ENCODE peak calls at places on chromosomes 13 and 19, in four cellular contexts. V, Z, S and W are unnamed samples. For H3K4me1 and H3K27me3, the result is how much of the 10 kb centered on the place peaks cover.

GRCh38 chr13:31264146-31264545 is 64.4 kb downstream of the B3GLCT start:
- DNase-seq in V (no peak), Z (no peak), S (no peak), W (no peak)

GRCh38 chr19:48815870-48816501 is 5.2 kb upstream of the BCAT2 start:
- DNase-seq in V (peak), Z (peak), S (no peak), W (peak)

GRCh38 chr19:10289167-10289835 is 451 bp upstream of the ICAM5 start:
- DNase-seq in V (no peak), Z (no peak), S (peak), W (no peak)

GRCh38 chr13:106156468-106156867 is 379.0 kb downstream of the EFNB2 start:
- DNase-seq in V (no peak), Z (no peak), S (no peak), W (no peak)

GRCh38 chr19:19439083-19439482 is 33.6 kb downstream of the GATAD2A start:
- DNase-seq in V (no peak), Z (no peak), S (no peak), W (no peak)

GRCh38 chr13:48189122-48189521 is 43.9 kb upstream of the ITM2B start:
- DNase-seq in V (no peak), Z (no peak), S (no peak), W (no peak)

GRCh38 chr13:31385534-31385933 is 185.8 kb downstream of the B3GLCT start:
- DNase-seq in V (no peak), Z (no peak), S (no peak), W (no peak)

GRCh38 chr13:29713841-29714240 is 118.4 kb upstream of the SLC7A1 start:
- DNase-seq in V (no peak), Z (no peak), S (peak), W (no peak)

GRCh38 chr19:47421844-47422395 is 2.6 kb upstream of the MEIS3 start:
- DNase-seq in V (no peak), Z (no peak), S (no peak), W (no peak)

GRCh38 chr19:33520048-33520643 is 1.4 kb downstream of the PEPD start:
- DNase-seq in V (no peak), Z (no peak), S (peak), W (no peak)

GRCh38 chr13:79680485-79680884 is 199.5 kb downstream of the NDFIP2 start:
- DNase-seq in V (no peak), Z (no peak), S (no peak), W (no peak)

GRCh38 chr13:73954808-73955207 is 179.4 kb downstream of the KLF12 start:
- DNase-seq in V (no peak), Z (no peak), S (no peak), W (no peak)

GRCh38 chr19:35790981-35791813 is 15.8 kb downstream of the ARHGAP33 start:
- DNase-seq in V (peak), Z (no peak), S (no peak), W (no peak)

GRCh38 chr13:90375851-90376250 is 971.6 kb upstream of the MIR17HG start:
- DNase-seq in V (no peak), Z (no peak), S (no peak), W (no peak)

GRCh38 chr13:33140161-33140560 is 123.9 kb downstream of the KL start:
- DNase-seq in V (no peak), Z (no peak), S (no peak), W (no peak)

GRCh38 chr19:19354007-19354406 is 33.4 kb downstream of the MAU2 start:
- DNase-seq in V (no peak), Z (no peak), S (no peak), W (no peak)

GRCh38 chr19:38729653-38730469 is 14.4 kb downstream of the CAPN12 start:
- DNase-seq in V (peak), Z (peak), S (peak), W (peak)

GRCh38 chr13:71759506-71760225 is 107.3 kb downstream of the DACH1 start:
- DNase-seq in V (no peak), Z (no peak), S (no peak), W (no peak)

GRCh38 chr13:53264751-53265150 is 236.1 kb downstream of the OLFM4 start:
- DNase-seq in V (no peak), Z (no peak), S (no peak), W (no peak)

GRCh38 chr13:80083516-80084085 is 257.3 kb downstream of the SPRY2 start:
- DNase-seq in V (no peak), Z (no peak), S (no peak), W (no peak)

GRCh38 chr13:50531917-50532899 is 311.3 kb downstream of the DLEU7 start:
- DNase-seq in V (no peak), Z (no peak), S (no peak), W (no peak)

GRCh38 chr13:94480672-94481145 is 1.2 kb upstream of the DCT start:
- DNase-seq in V (no peak), Z (peak), S (no peak), W (no peak)

GRCh38 chr19:16825312-16826168 is 3.7 kb upstream of the SIN3B start:
- DNase-seq in V (peak), Z (peak), S (peak), W (peak)

GRCh38 chr13:60211548-60211947 is 47.8 kb upstream of the DIAPH3 start:
- DNase-seq in V (no peak), Z (no peak), S (no peak), W (no peak)

GRCh38 chr19:11425719-11426457 is 6.8 kb upstream of the RGL3 start:
- DNase-seq in V (no peak), Z (no peak), S (no peak), W (no peak)

GRCh38 chr19:42942187-42942789 is 5.3 kb upstream of the PSG7 start:
- DNase-seq in V (peak), Z (no peak), S (no peak), W (no peak)

GRCh38 chr13:68428292-68428691 is 1198.2 kb upstream of the PCDH9 start:
- DNase-seq in V (no peak), Z (no peak), S (no peak), W (no peak)

GRCh38 chr19:23823952-23824389 is 65.3 kb upstream of the ZNF681 start:
- DNase-seq in V (no peak), Z (no peak), S (no peak), W (no peak)

GRCh38 chr19:43934055-43934984 is 762 bp downstream of the ZNF45 start:
- DNase-seq in V (no peak), Z (no peak), S (no peak), W (no peak)

GRCh38 chr19:55777528-55777927 is 8.6 kb downstream of the RFPL4AL1 start:
- DNase-seq in V (peak), Z (no peak), S (no peak), W (no peak)

GRCh38 chr13:47555235-47555634 is 445.8 kb downstream of the SUCLA2 start:
- DNase-seq in V (no peak), Z (no peak), S (no peak), W (no peak)

GRCh38 chr13:97367016-97367415 is 67.0 kb upstream of the RAP2A start:
- DNase-seq in V (no peak), Z (no peak), S (no peak), W (no peak)

GRCh38 chr19:38862321-38863059 is 12.7 kb upstream of the HNRNPL start:
- DNase-seq in V (peak), Z (peak), S (peak), W (peak)

GRCh38 chr19:8610041-8610927 is at the start of gene ADAMTS10:
- DNase-seq in V (peak), Z (peak), S (peak), W (peak)

GRCh38 chr13:99310382-99311031 is 3.3 kb upstream of the GPR183 start:
- DNase-seq in V (no peak), Z (no peak), S (no peak), W (no peak)

GRCh38 chr19:17560205-17560595 is 4.8 kb downstream of the COLGALT1 start:
- DNase-seq in V (peak), Z (peak), S (no peak), W (peak)

GRCh38 chr19:10408511-10409291 is 5.4 kb upstream of the CDC37 start:
- DNase-seq in V (no peak), Z (no peak), S (peak), W (no peak)

GRCh38 chr19:49338691-49339363 is 3.6 kb downstream of the CD37 start:
- DNase-seq in V (peak), Z (peak), S (peak), W (peak)

GRCh38 chr19:51338563-51339312 is 3.2 kb downstream of the VSIG10L start:
- DNase-seq in V (peak), Z (peak), S (peak), W (peak)

GRCh38 chr19:3790941-3791340 is 4.8 kb upstream of the MATK start:
- DNase-seq in V (no peak), Z (no peak), S (no peak), W (no peak)
- H3K4me1 ChIP-seq in V (under half), Z (under half), S (under half), W (under half)

GRCh38 chr19:15683411-15683810 is 10.5 kb downstream of the CYP4F12 start:
- DNase-seq in V (no peak), Z (no peak), S (no peak), W (no peak)

GRCh38 chr19:15680478-15680877 is 7.6 kb downstream of the CYP4F12 start:
- DNase-seq in V (no peak), Z (no peak), S (no peak), W (no peak)

GRCh38 chr19:15679089-15679488 is 6.2 kb downstream of the CYP4F12 start:
- DNase-seq in V (no peak), Z (no peak), S (no peak), W (no peak)

GRCh38 chr19:15684828-15685227 is 11.9 kb downstream of the CYP4F12 start:
- DNase-seq in V (no peak), Z (no peak), S (no peak), W (no peak)

DNA sequence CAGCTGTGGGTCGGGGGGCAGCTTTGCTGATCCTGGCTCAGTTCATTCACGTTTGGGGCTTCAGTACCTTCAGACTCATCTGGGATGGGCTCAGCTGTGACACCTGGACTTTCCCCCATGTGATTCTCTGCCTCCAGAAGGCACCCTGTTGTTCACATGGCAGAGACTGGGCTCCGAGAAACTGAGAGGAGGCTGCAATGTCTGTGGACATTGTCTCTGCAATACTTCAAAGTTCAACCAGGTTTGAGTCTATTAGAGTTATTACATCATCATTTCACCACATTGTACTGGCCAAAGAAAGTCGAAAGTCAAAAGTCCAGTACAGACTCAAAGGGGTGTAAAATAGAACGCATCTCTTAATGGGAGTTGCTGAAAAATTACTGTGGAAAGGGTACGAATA is 8.0 kb downstream of the CYP4F12 start:
- DNase-seq in V (no peak), Z (no peak), S (peak), W (no peak)
- H3K27me3 ChIP-seq in V (under half), Z (under half), S (under half), W (under half)

GRCh38 chr19:3047307-3048189 is 14.7 kb downstream of the TLE5 start:
- DNase-seq in V (peak), Z (peak), S (peak), W (peak)
- TF ChIP-seq POLR2A in V (peak), Z (peak), S (no peak), W (peak)

GRCh38 chr13:40208517-40208916 is 457.9 kb downstream of the FOXO1 start:
- DNase-seq in V (no peak), Z (no peak), S (no peak), W (no peak)

GRCh38 chr13:40207110-40207478 is 459.3 kb downstream of the FOXO1 start:
- DNase-seq in V (no peak), Z (no peak), S (no peak), W (no peak)

GRCh38 chr13:40211586-40211968 is 454.9 kb downstream of the FOXO1 start:
- DNase-seq in V (no peak), Z (no peak), S (no peak), W (no peak)

GRCh38 chr13:40215311-40215710 is 451.1 kb downstream of the FOXO1 start:
- DNase-seq in V (no peak), Z (no peak), S (no peak), W (no peak)

GRCh38 chr13:40210865-40211585 is 455.4 kb downstream of the FOXO1 start:
- DNase-seq in V (no peak), Z (no peak), S (no peak), W (no peak)
- H3K4me1 ChIP-seq in V (under half), Z (under half), S (under half), W (under half)

GRCh38 chr13:45769072-45769471 is 67.0 kb downstream of the CBY2 start:
- DNase-seq in V (no peak), Z (no peak), S (no peak), W (no peak)

GRCh38 chr13:45773236-45773635 is 71.1 kb downstream of the CBY2 start:
- DNase-seq in V (no peak), Z (no peak), S (no peak), W (no peak)

GRCh38 chr13:45768668-45769067 is 66.5 kb downstream of the CBY2 start:
- DNase-seq in V (no peak), Z (no peak), S (no peak), W (no peak)

GRCh38 chr13:45773944-45774343 is 71.8 kb downstream of the CBY2 start:
- DNase-seq in V (no peak), Z (no peak), S (no peak), W (no peak)

GRCh38 chr13:45770886-45771285 is 68.8 kb downstream of the CBY2 start:
- DNase-seq in V (no peak), Z (no peak), S (no peak), W (no peak)
- H3K27me3 ChIP-seq in V (under half), Z (under half), S (under half), W (under half)

GRCh38 chr19:29941828-29942403 is at the start of gene URI1:
- DNase-seq in V (peak), Z (peak), S (peak), W (peak)
- TF ChIP-seq POLR2A in V (peak), Z (peak), S (no peak), W (peak)

DNA sequence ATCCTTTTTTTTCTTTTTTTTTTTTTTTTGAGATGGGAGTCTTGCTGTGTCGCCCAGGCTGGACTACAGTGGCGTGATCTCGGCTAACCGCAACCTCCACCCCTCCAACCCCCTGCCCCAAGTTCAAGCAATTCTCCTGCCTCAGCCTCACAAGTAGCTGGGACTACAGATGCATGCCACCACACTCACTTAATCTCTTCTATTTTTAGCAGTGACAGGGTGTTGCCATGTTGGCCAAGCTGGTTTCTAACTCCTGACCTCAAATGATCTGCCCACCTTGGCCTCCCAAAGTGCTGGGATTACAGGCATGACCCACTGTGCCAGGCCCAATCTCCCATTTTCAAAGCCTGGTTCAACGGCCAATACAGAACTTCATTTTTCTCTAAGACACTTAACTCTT is 9.1 kb downstream of the FOXO1 start:
- DNase-seq in V (no peak), Z (no peak), S (no peak), W (no peak)
- H3K4me1 ChIP-seq in V (half or more), Z (half or more), S (under half), W (under half)

DNA sequence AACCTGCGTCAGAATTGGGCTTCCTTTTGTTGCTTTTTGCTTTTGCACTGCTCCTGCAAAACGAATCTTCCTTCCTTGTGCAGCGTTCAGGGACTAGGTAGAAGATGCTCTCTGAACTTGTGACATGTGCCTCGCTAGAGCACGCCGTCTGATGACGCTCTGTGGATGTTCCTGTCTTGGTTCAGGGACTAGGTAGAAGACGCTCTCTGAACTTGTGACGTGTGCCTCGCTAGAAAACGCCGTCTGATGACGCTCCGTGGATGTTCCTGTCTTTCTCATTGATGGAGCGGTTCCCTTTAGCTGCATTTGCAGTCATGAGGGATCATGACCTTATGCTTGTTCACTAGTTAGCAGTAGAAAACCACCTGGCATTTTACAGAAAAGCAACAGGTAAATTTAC is 154.0 kb downstream of the SOX1 start:
- DNase-seq in V (no peak), Z (no peak), S (no peak), W (no peak)
- H3K27me3 ChIP-seq in V (under half), Z (under half), S (under half), W (under half)